ENCODE peak calls at places on chromosome 4, in ten cellular contexts. C is GM23338, W is neural progenitor cell, G is RWPE2, R is HCT116, E is psoas muscle, P is DND-41, F is astrocyte, O is heart right ventricle, M is stomach. K is an unnamed sample. For H3K27me3, the result is how much of the 10 kb centered on the place peaks cover.

GRCh38 chr4:23368081-23368697 is 521.7 kb downstream of the PPARGC1A start:
- DNase-seq in C (peak), W (peak), G (no peak), R (no peak), E (peak), P (no peak), F (no peak), O (no peak), M (peak), K (peak)

GRCh38 chr4:149952101-149952500 is 126.1 kb upstream of the DCLK2 start:
- DNase-seq in C (no peak), W (no peak), G (no peak), R (no peak), E (no peak), P (no peak), F (no peak), O (no peak), M (no peak), K (no peak)

GRCh38 chr4:8528713-8529112 is 51.5 kb upstream of the GPR78 start:
- DNase-seq in C (no peak), W (no peak), G (no peak), R (no peak), E (no peak), P (no peak), F (peak), O (no peak), M (no peak), K (no peak)

GRCh38 chr4:732911-733630 is 27.4 kb downstream of the PCGF3 start:
- DNase-seq in C (no peak), W (no peak), G (peak), R (no peak), E (no peak), P (no peak), F (no peak), O (peak), M (no peak), K (no peak)

GRCh38 chr4:166501941-166502382 is 628.9 kb downstream of the TLL1 start:
- DNase-seq in C (peak), W (peak), G (no peak), R (peak), E (no peak), P (no peak), F (no peak), O (no peak), M (no peak), K (no peak)

GRCh38 chr4:150140774-150141400 is 62.6 kb downstream of the DCLK2 start:
- DNase-seq in C (no peak), W (no peak), G (no peak), R (no peak), E (no peak), P (no peak), F (peak), O (no peak), M (no peak), K (no peak)

GRCh38 chr4:77952399-77952974 is 89.9 kb downstream of the MRPL1 start:
- DNase-seq in C (no peak), W (no peak), G (no peak), R (no peak), E (no peak), P (no peak), F (no peak), O (no peak), M (no peak), K (no peak)

GRCh38 chr4:19693949-19694597 is 557.6 kb upstream of the SLIT2 start:
- DNase-seq in C (peak), W (no peak), G (no peak), R (no peak), E (no peak), P (peak), F (no peak), O (no peak), M (no peak), K (no peak)

GRCh38 chr4:77994194-77994721 is 62.9 kb upstream of the FRAS1 start:
- DNase-seq in C (peak), W (peak), G (no peak), R (peak), E (no peak), P (peak), F (peak), O (no peak), M (no peak), K (no peak)

GRCh38 chr4:184384056-184384809 is 90.1 kb downstream of the IRF2 start:
- DNase-seq in C (peak), W (peak), G (no peak), R (no peak), E (no peak), P (peak), F (peak), O (no peak), M (peak), K (peak)

GRCh38 chr4:164931551-164932324 is 45.7 kb downstream of the TRIM61 start:
- DNase-seq in C (no peak), W (no peak), G (no peak), R (no peak), E (no peak), P (no peak), F (no peak), O (no peak), M (no peak), K (no peak)

GRCh38 chr4:54276633-54277426 is 47.7 kb downstream of the PDGFRA start:
- DNase-seq in C (peak), W (peak), G (no peak), R (no peak), E (no peak), P (no peak), F (peak), O (no peak), M (no peak), K (no peak)

GRCh38 chr4:2054217-2054616 is 4.9 kb upstream of the NAT8L start:
- DNase-seq in C (no peak), W (no peak), G (no peak), R (no peak), E (no peak), P (no peak), F (no peak), O (no peak), M (no peak), K (no peak)

GRCh38 chr4:95165926-95166524 is 382.7 kb downstream of the UNC5C start:
- DNase-seq in C (peak), W (peak), G (no peak), R (peak), E (no peak), P (peak), F (peak), O (no peak), M (no peak), K (peak)

GRCh38 chr4:119930546-119930945 is 136.1 kb downstream of the MAD2L1 start:
- DNase-seq in C (no peak), W (no peak), G (no peak), R (no peak), E (no peak), P (no peak), F (no peak), O (no peak), M (no peak), K (no peak)

GRCh38 chr4:2409381-2409783 is 9.1 kb downstream of the ZFYVE28 start:
- DNase-seq in C (no peak), W (no peak), G (no peak), R (no peak), E (no peak), P (no peak), F (no peak), O (no peak), M (no peak), K (no peak)

GRCh38 chr4:164373021-164373420 is 380.9 kb upstream of the SMIM31 start:
- DNase-seq in C (no peak), W (no peak), G (no peak), R (no peak), E (no peak), P (no peak), F (no peak), O (no peak), M (no peak), K (no peak)

GRCh38 chr4:169272265-169272886 is 1.6 kb upstream of the SH3RF1 start:
- DNase-seq in C (no peak), W (no peak), G (no peak), R (no peak), E (no peak), P (no peak), F (peak), O (no peak), M (no peak), K (no peak)

GRCh38 chr4:26171953-26172352 is 148.9 kb upstream of the RBPJ start:
- DNase-seq in C (no peak), W (no peak), G (no peak), R (no peak), E (no peak), P (no peak), F (peak), O (no peak), M (no peak), K (no peak)

GRCh38 chr4:40984051-40984450 is 230.3 kb downstream of the APBB2 start:
- DNase-seq in C (no peak), W (no peak), G (no peak), R (no peak), E (no peak), P (no peak), F (no peak), O (no peak), M (no peak), K (no peak)

GRCh38 chr4:7042697-7043464 is at the start of gene TADA2B:
- DNase-seq in C (peak), W (peak), G (peak), R (peak), E (peak), P (peak), F (peak), O (peak), M (peak), K (peak)
- H3K27ac ChIP-seq in C (no peak), W (no peak), G (peak), R (peak), E (peak), P (peak), F (peak), O (peak), M (peak), K (peak)

DNA sequence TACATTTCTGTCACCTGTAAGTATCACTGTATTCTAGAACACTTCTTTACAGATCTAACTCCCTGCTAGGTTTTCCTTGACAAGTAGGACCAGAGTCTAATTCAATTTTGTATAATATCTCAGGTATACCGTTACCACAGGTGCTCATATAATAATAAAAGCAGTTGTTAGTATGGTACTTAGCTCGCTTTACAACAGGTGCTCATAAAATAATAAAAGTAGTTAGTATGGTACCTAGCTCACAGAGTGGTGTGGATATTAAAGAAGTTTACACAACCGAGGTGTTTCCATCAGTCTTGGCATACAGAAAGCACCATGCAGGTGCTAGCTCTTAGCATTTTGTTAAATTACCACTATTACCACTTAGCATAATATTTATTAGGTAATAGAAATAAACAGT is 32.9 kb upstream of the FGFBP2 start:
- DNase-seq in C (no peak), W (no peak), G (no peak), R (no peak), E (no peak), P (no peak), F (no peak), O (no peak), M (no peak), K (no peak)
- TF ChIP-seq CTCF in C (no peak), W (no peak), G (no peak), R (no peak), E (no peak), P (no peak), F (no peak), O (no peak), M (no peak), K (no peak)

DNA sequence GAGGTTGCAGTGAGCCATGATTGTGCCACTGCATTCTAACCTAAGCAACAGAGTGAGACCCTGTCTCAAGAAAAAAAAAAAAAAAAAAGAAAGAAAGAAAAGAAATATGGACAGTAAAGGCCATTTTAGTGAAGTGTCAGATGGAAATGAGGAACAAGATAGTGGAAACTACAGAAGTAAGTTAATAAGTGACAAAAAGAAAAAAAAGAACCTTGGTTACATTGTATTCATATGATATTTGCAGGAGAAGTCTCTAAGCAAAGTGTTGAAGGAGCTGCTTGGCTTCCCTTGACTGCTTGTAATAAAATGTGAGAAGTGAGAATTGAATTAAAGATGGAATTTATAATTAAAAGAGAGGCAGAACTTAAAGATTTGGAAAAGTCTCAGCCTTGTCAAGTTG is 73.2 kb downstream of the HOPX start:
- DNase-seq in C (no peak), W (no peak), G (no peak), R (no peak), E (no peak), P (no peak), F (no peak), O (no peak), M (no peak), K (no peak)
- H3K27me3 ChIP-seq in C (half or more), W (under half), G (under half), R (under half), E (under half), P (under half), F (under half), O (under half), M (under half), K (under half)

GRCh38 chr4:91228659-91229058 is 1075.1 kb upstream of the GRID2 start:
- DNase-seq in C (no peak), W (no peak), G (no peak), R (no peak), E (no peak), P (no peak), F (no peak), O (no peak), M (no peak), K (no peak)

GRCh38 chr4:91222019-91222418 is 1081.7 kb upstream of the GRID2 start:
- DNase-seq in C (peak), W (no peak), G (no peak), R (no peak), E (no peak), P (no peak), F (no peak), O (no peak), M (no peak), K (no peak)

GRCh38 chr4:91226838-91227237 is 1076.9 kb upstream of the GRID2 start:
- DNase-seq in C (no peak), W (no peak), G (no peak), R (no peak), E (no peak), P (no peak), F (no peak), O (no peak), M (no peak), K (no peak)
- H3K27ac ChIP-seq in C (no peak), W (no peak), G (no peak), R (no peak), E (no peak), P (no peak), F (no peak), O (no peak), M (no peak), K (no peak)

DNA sequence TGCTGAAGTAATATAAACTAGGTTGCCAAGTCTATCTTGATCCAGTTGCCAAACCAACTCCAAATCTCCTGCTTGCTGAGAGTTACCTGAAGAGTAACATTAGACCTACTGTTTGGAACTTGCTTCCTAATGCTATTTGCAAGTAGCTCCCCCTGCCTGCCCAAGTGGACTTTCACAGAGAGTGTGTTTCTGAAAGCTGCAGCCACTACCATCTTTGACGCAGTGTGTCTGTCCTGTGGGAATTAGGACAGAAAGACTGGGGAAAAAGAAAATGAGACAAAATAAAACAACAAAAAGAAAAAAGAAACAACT is 195.0 kb upstream of the HS3ST1 start:
- DNase-seq in C (peak), W (peak), G (no peak), R (no peak), E (no peak), P (no peak), F (no peak), O (no peak), M (peak), K (peak)
- TF ChIP-seq CTCF in C (peak), W (peak), G (peak), R (no peak), E (no peak), P (peak), F (peak), O (peak), M (peak), K (no peak)

K was measured in lung.